ENCODE peak calls at places on chromosomes 5 and 9, in six cellular contexts. One of them, this sample, is unnamed. For H4K20me1, the result is how much of the 10 kb centered on the place peaks cover.

GRCh38 chr5:167973126-167973525 is 318.3 kb upstream of the WWC1 start:
- DNase-seq in GM12878: no peak
- DNase-seq in SK-N-SH: no peak
- DNase-seq in GM23338: no peak
- DNase-seq in HCT116: no peak
- DNase-seq in HepG2: no peak
- DNase-seq in this sample: no peak

GRCh38 chr9:129401623-129402340 is 219.1 kb downstream of the C9orf50 start:
- DNase-seq in HCT116: no peak
- DNase-seq in HepG2: no peak
- DNase-seq in SK-N-SH: no peak
- DNase-seq in GM23338: peak
- DNase-seq in GM12878: no peak
- DNase-seq in this sample: no peak

GRCh38 chr5:176389114-176389768 is 690 bp downstream of the HIGD2A start:
- DNase-seq in GM23338: no peak
- DNase-seq in HepG2: no peak
- DNase-seq in GM12878: no peak
- DNase-seq in HCT116: no peak
- DNase-seq in SK-N-SH: peak
- DNase-seq in this sample: no peak

GRCh38 chr9:76818271-76818670 is 54.0 kb downstream of the PCA3 start:
- DNase-seq in HCT116: peak
- DNase-seq in GM23338: no peak
- DNase-seq in HepG2: peak
- DNase-seq in GM12878: no peak
- DNase-seq in SK-N-SH: no peak
- DNase-seq in this sample: peak

GRCh38 chr9:16869961-16870605 is 387 bp downstream of the BNC2 start:
- DNase-seq in HCT116: no peak
- DNase-seq in GM12878: no peak
- DNase-seq in HepG2: no peak
- DNase-seq in GM23338: peak
- DNase-seq in SK-N-SH: peak
- DNase-seq in this sample: peak

GRCh38 chr5:3059488-3059887 is 308.0 kb upstream of the IRX2 start:
- DNase-seq in HCT116: no peak
- DNase-seq in GM23338: peak
- DNase-seq in HepG2: no peak
- DNase-seq in SK-N-SH: no peak
- DNase-seq in GM12878: no peak
- DNase-seq in this sample: no peak

GRCh38 chr5:88942967-88943291 is 59.9 kb upstream of the MEF2C start:
- DNase-seq in HepG2: no peak
- DNase-seq in GM12878: no peak
- DNase-seq in SK-N-SH: no peak
- DNase-seq in GM23338: no peak
- DNase-seq in HCT116: no peak
- DNase-seq in this sample: no peak

GRCh38 chr9:125959980-125960619 is 212.9 kb downstream of the PBX3 start:
- DNase-seq in GM12878: no peak
- DNase-seq in SK-N-SH: no peak
- DNase-seq in GM23338: no peak
- DNase-seq in HepG2: no peak
- DNase-seq in HCT116: no peak
- DNase-seq in this sample: no peak

DNA sequence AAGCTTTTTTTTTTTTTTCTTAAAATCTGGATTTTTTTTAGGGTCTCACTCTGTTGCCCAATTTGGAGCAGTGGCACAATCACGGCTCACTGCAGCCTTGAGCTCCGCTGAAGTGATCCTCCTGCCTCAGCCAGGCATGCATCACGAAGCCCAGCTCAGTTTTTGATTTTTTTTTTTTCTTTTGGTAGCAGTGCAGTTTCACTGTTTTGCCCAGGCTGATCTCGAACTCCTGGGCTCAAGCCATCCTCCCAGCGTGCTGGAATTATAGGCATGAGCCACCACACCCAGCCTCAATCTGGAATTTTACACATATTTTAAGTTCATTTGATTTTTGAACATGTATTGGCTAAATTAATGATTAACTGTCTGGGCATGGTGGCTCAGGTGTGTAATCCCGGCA is 36.3 kb downstream of the TRIO start:
- DNase-seq in SK-N-SH: no peak
- DNase-seq in GM12878: no peak
- DNase-seq in HepG2: no peak
- DNase-seq in HCT116: no peak
- DNase-seq in GM23338: no peak
- DNase-seq in this sample: no peak
- H4K20me1 ChIP-seq in SK-N-SH: half or more
- H4K20me1 ChIP-seq in GM12878: under half
- H4K20me1 ChIP-seq in HepG2: under half
- H4K20me1 ChIP-seq in HCT116: under half
- H4K20me1 ChIP-seq in GM23338: half or more
- H4K20me1 ChIP-seq in this sample: under half

GRCh38 chr5:91098581-91098980 is 284.5 kb downstream of the ARRDC3 start:
- DNase-seq in GM23338: no peak
- DNase-seq in GM12878: no peak
- DNase-seq in HCT116: no peak
- DNase-seq in HepG2: no peak
- DNase-seq in SK-N-SH: no peak
- DNase-seq in this sample: no peak

GRCh38 chr5:91103353-91104061 is 279.6 kb downstream of the ARRDC3 start:
- DNase-seq in SK-N-SH: no peak
- DNase-seq in HepG2: no peak
- DNase-seq in GM23338: no peak
- DNase-seq in HCT116: no peak
- DNase-seq in GM12878: no peak
- DNase-seq in this sample: no peak

GRCh38 chr5:91095786-91096380 is 287.2 kb downstream of the ARRDC3 start:
- DNase-seq in SK-N-SH: no peak
- DNase-seq in GM23338: peak
- DNase-seq in GM12878: no peak
- DNase-seq in HepG2: no peak
- DNase-seq in HCT116: no peak
- DNase-seq in this sample: no peak

GRCh38 chr5:91104062-91104448 is 279.1 kb downstream of the ARRDC3 start:
- DNase-seq in HCT116: no peak
- DNase-seq in GM23338: no peak
- DNase-seq in HepG2: no peak
- DNase-seq in GM12878: no peak
- DNase-seq in SK-N-SH: no peak
- DNase-seq in this sample: no peak

DNA sequence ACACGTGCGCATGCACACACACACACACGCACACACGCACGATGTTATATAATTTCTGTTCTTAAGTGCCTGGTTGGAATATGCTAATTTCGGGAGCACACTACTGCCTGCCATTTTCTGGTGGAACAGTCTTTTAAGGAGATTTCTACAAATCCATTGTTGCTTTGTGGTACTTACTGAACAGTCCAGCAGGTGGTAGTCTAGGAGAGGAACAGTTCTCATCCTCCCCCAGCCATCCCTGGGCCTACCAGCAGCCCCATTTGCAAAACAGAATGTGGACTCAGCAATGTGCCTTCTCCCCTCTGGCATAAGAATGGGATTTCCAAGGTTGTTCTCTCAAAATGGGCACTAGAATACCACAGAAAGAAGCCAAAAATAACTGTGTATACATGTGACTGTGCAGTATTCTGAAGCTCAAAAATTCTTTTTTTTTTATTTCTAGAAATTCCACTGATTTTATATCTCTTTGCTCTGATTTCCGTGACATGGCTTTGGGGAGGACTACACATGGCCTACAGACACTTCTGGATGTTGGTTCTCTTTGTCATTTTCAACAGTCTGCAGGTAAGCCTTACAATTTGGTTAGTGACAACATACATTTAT is 281.2 kb downstream of the ARRDC3 start:
- DNase-seq in SK-N-SH: peak
- DNase-seq in GM23338: peak
- DNase-seq in HCT116: peak
- DNase-seq in GM12878: peak
- DNase-seq in HepG2: peak
- DNase-seq in this sample: peak
- TF ChIP-seq POLR2AphosphoS5 in SK-N-SH: no peak
- TF ChIP-seq POLR2AphosphoS5 in GM23338: no peak
- TF ChIP-seq POLR2AphosphoS5 in HCT116: no peak
- TF ChIP-seq POLR2AphosphoS5 in GM12878: no peak
- TF ChIP-seq POLR2AphosphoS5 in HepG2: no peak
- TF ChIP-seq POLR2AphosphoS5 in this sample: no peak

DNA sequence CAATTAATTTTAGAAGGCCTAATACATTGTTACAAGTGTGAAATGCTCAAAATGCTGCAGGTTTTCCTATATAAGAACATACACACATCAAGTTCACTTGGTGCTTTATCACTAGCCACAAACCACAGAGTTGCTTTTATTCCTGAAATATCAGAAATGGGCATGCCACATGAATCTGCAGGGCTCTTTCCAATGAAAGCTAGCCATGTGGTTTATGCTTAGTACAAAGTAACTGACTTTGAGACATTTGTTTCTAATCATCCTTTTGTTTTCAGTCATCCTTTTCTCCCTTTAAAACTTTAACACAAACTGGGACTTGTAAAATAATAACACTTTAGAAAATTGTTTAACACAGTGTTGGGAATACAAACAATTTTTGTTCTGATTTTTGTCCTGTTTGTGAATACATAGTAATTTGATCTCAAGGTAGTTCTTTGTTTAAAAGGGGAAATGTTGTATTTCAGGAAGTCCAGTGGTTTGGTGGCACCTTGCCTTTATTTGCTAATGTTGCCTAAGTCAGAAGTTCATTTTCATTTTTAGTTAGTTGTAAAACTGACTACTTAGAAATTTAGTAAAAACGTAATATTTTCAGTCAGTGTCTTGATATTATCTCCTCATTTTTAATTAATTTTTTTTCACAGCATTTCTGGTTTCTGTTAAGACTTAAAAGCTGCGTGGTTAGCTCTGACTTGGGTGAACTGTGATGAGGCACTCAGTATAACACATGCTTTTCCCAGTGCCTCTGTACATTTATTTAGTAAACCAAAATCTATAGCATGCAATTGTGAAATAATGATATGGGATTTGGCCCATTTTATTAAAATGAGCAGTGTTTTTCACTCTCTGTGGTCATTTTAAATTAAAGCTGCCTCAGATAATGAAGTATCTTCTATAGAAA is 18.6 kb downstream of the PRDM6 start:
- DNase-seq in GM23338: no peak
- DNase-seq in SK-N-SH: no peak
- DNase-seq in HepG2: no peak
- DNase-seq in HCT116: no peak
- DNase-seq in GM12878: no peak
- DNase-seq in this sample: no peak
- H2AFZ ChIP-seq in GM23338: no peak
- H2AFZ ChIP-seq in SK-N-SH: no peak
- H2AFZ ChIP-seq in HepG2: no peak
- H2AFZ ChIP-seq in HCT116: no peak
- H2AFZ ChIP-seq in GM12878: no peak
- H2AFZ ChIP-seq in this sample: no peak

DNA sequence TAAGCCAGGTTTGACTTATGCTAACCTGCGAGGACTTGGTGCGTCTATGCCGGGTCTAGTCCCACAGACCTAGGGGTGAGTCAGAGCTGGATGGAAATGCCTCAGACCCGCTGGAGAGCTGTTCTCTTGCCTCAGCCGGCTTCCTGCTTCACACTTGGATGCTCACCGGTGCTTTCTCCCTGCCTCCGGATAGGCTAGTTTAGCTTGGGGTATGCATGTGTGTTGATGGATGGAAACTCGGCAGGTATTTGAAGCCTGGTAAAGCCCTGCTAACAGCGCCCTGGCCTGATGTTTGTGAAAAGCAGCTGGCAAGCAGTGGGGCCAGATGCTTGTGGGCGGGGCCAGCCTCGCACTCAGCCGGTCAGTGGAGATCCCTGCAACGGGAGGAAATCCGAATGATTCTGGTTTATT is 29.3 kb downstream of the PRRC2B start:
- DNase-seq in HepG2: no peak
- DNase-seq in GM23338: peak
- DNase-seq in GM12878: peak
- DNase-seq in SK-N-SH: peak
- DNase-seq in HCT116: no peak
- DNase-seq in this sample: peak
- H4K20me1 ChIP-seq in HepG2: half or more
- H4K20me1 ChIP-seq in GM23338: half or more
- H4K20me1 ChIP-seq in GM12878: under half
- H4K20me1 ChIP-seq in SK-N-SH: half or more
- H4K20me1 ChIP-seq in HCT116: under half
- H4K20me1 ChIP-seq in this sample: under half

GRCh38 chr5:24668050-24668449 is 23.3 kb upstream of the CDH10 start:
- DNase-seq in SK-N-SH: no peak
- DNase-seq in HepG2: no peak
- DNase-seq in GM12878: no peak
- DNase-seq in GM23338: no peak
- DNase-seq in HCT116: no peak
- DNase-seq in this sample: no peak
- TF ChIP-seq POLR2AphosphoS5 in SK-N-SH: no peak
- TF ChIP-seq POLR2AphosphoS5 in HepG2: no peak
- TF ChIP-seq POLR2AphosphoS5 in GM12878: no peak
- TF ChIP-seq POLR2AphosphoS5 in GM23338: no peak
- TF ChIP-seq POLR2AphosphoS5 in HCT116: no peak
- TF ChIP-seq POLR2AphosphoS5 in this sample: no peak

DNA sequence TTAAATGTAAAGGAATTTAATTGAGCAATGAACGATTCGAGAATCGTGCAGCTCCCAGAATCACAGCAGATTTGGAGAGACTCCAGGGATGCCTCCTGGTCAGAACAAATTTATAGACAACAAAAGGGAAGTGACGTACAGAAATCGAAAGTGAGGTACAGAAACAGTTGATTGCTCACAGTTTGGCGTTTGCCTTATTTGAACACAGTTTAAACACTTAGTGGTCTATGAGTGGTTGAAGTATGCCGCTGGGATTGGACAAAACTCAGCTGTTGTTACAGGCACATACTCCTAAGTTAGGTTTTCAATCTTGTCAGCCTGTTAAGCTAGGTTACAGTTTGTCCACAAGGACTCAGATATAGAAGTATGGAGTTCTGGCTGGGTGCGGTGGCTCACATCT is 158.9 kb downstream of the MELK start:
- DNase-seq in GM23338: no peak
- DNase-seq in HepG2: no peak
- DNase-seq in SK-N-SH: no peak
- DNase-seq in GM12878: peak
- DNase-seq in HCT116: no peak
- DNase-seq in this sample: no peak
- H2AFZ ChIP-seq in GM23338: peak
- H2AFZ ChIP-seq in HepG2: peak
- H2AFZ ChIP-seq in SK-N-SH: no peak
- H2AFZ ChIP-seq in GM12878: peak
- H2AFZ ChIP-seq in HCT116: no peak
- H2AFZ ChIP-seq in this sample: no peak

GRCh38 chr5:72232838-72233237 is 87.2 kb downstream of the MRPS27 start:
- DNase-seq in GM12878: no peak
- DNase-seq in HepG2: no peak
- DNase-seq in HCT116: no peak
- DNase-seq in SK-N-SH: no peak
- DNase-seq in GM23338: no peak
- DNase-seq in this sample: no peak
- H4K20me1 ChIP-seq in GM12878: under half
- H4K20me1 ChIP-seq in HepG2: under half
- H4K20me1 ChIP-seq in HCT116: under half
- H4K20me1 ChIP-seq in SK-N-SH: under half
- H4K20me1 ChIP-seq in GM23338: under half
- H4K20me1 ChIP-seq in this sample: under half

GRCh38 chr5:158502686-158503085 is 597.0 kb downstream of the EBF1 start:
- DNase-seq in SK-N-SH: no peak
- DNase-seq in HepG2: no peak
- DNase-seq in GM23338: no peak
- DNase-seq in HCT116: no peak
- DNase-seq in GM12878: no peak
- DNase-seq in this sample: no peak
- TF ChIP-seq POLR2AphosphoS5 in SK-N-SH: no peak
- TF ChIP-seq POLR2AphosphoS5 in HepG2: no peak
- TF ChIP-seq POLR2AphosphoS5 in GM23338: no peak
- TF ChIP-seq POLR2AphosphoS5 in HCT116: no peak
- TF ChIP-seq POLR2AphosphoS5 in GM12878: no peak
- TF ChIP-seq POLR2AphosphoS5 in this sample: no peak

This sample was measured in endothelial cell of umbilical vein.